ENCODE peak calls at places on chromosomes 1 and 21, in eight cellular contexts. One of them, this sample, is unnamed.

GRCh38 chr1:156465747-156466365 is 34.7 kb downstream of the MEF2D start:
- DNase-seq in foreskin fibroblast: peak
- DNase-seq in mucosa of descending colon: peak
- DNase-seq in brain microvascular endothelial cell: peak
- DNase-seq in hepatocyte: no peak
- DNase-seq in CD8-positive, alpha-beta memory T cell: no peak
- DNase-seq in SJSA1: no peak
- DNase-seq in lower leg skin: no peak
- DNase-seq in this sample: no peak

GRCh38 chr1:203675596-203676347 is 49.1 kb downstream of the ATP2B4 start:
- DNase-seq in foreskin fibroblast: no peak
- DNase-seq in mucosa of descending colon: peak
- DNase-seq in brain microvascular endothelial cell: no peak
- DNase-seq in hepatocyte: no peak
- DNase-seq in CD8-positive, alpha-beta memory T cell: no peak
- DNase-seq in SJSA1: no peak
- DNase-seq in lower leg skin: no peak
- DNase-seq in this sample: no peak

GRCh38 chr21:46110499-46111192 is 12.7 kb downstream of the COL6A2 start:
- DNase-seq in foreskin fibroblast: peak
- DNase-seq in mucosa of descending colon: peak
- DNase-seq in brain microvascular endothelial cell: no peak
- DNase-seq in hepatocyte: peak
- DNase-seq in CD8-positive, alpha-beta memory T cell: no peak
- DNase-seq in SJSA1: no peak
- DNase-seq in lower leg skin: peak
- DNase-seq in this sample: no peak

GRCh38 chr21:36320421-36321324 is 676 bp downstream of the MORC3 start:
- DNase-seq in foreskin fibroblast: peak
- DNase-seq in mucosa of descending colon: no peak
- DNase-seq in brain microvascular endothelial cell: peak
- DNase-seq in hepatocyte: peak
- DNase-seq in CD8-positive, alpha-beta memory T cell: no peak
- DNase-seq in SJSA1: peak
- DNase-seq in lower leg skin: peak
- DNase-seq in this sample: peak

GRCh38 chr1:27632387-27633297 is 2.3 kb downstream of the FGR start:
- DNase-seq in foreskin fibroblast: no peak
- DNase-seq in mucosa of descending colon: no peak
- DNase-seq in brain microvascular endothelial cell: no peak
- DNase-seq in hepatocyte: no peak
- DNase-seq in CD8-positive, alpha-beta memory T cell: no peak
- DNase-seq in SJSA1: no peak
- DNase-seq in lower leg skin: no peak
- DNase-seq in this sample: no peak

GRCh38 chr1:151401125-151401788 is 1.9 kb downstream of the PSMB4 start:
- DNase-seq in foreskin fibroblast: no peak
- DNase-seq in mucosa of descending colon: no peak
- DNase-seq in brain microvascular endothelial cell: no peak
- DNase-seq in hepatocyte: no peak
- DNase-seq in CD8-positive, alpha-beta memory T cell: no peak
- DNase-seq in SJSA1: peak
- DNase-seq in lower leg skin: no peak
- DNase-seq in this sample: no peak

GRCh38 chr1:168550971-168551370 is 7.2 kb upstream of the XCL2 start:
- DNase-seq in foreskin fibroblast: peak
- DNase-seq in mucosa of descending colon: no peak
- DNase-seq in brain microvascular endothelial cell: no peak
- DNase-seq in hepatocyte: peak
- DNase-seq in CD8-positive, alpha-beta memory T cell: no peak
- DNase-seq in SJSA1: no peak
- DNase-seq in lower leg skin: no peak
- DNase-seq in this sample: no peak

GRCh38 chr1:21242846-21243245 is 47.4 kb downstream of the ECE1 start:
- DNase-seq in foreskin fibroblast: no peak
- DNase-seq in mucosa of descending colon: no peak
- DNase-seq in brain microvascular endothelial cell: no peak
- DNase-seq in hepatocyte: no peak
- DNase-seq in CD8-positive, alpha-beta memory T cell: no peak
- DNase-seq in SJSA1: no peak
- DNase-seq in lower leg skin: no peak
- DNase-seq in this sample: no peak

GRCh38 chr1:32094721-32095521 is 12.9 kb upstream of the KPNA6 start:
- DNase-seq in foreskin fibroblast: no peak
- DNase-seq in mucosa of descending colon: peak
- DNase-seq in brain microvascular endothelial cell: no peak
- DNase-seq in hepatocyte: peak
- DNase-seq in CD8-positive, alpha-beta memory T cell: no peak
- DNase-seq in SJSA1: no peak
- DNase-seq in lower leg skin: no peak
- DNase-seq in this sample: no peak

GRCh38 chr1:234675561-234675960 is 65.6 kb upstream of the IRF2BP2 start:
- DNase-seq in foreskin fibroblast: no peak
- DNase-seq in mucosa of descending colon: no peak
- DNase-seq in brain microvascular endothelial cell: no peak
- DNase-seq in hepatocyte: no peak
- DNase-seq in CD8-positive, alpha-beta memory T cell: no peak
- DNase-seq in SJSA1: no peak
- DNase-seq in lower leg skin: no peak
- DNase-seq in this sample: no peak

GRCh38 chr1:155127672-155128468 is at the start of gene EFNA1:
- DNase-seq in foreskin fibroblast: peak
- DNase-seq in mucosa of descending colon: peak
- DNase-seq in brain microvascular endothelial cell: no peak
- DNase-seq in hepatocyte: peak
- DNase-seq in CD8-positive, alpha-beta memory T cell: peak
- DNase-seq in SJSA1: peak
- DNase-seq in lower leg skin: peak
- DNase-seq in this sample: no peak

GRCh38 chr21:43354016-43354420 is 72.9 kb downstream of the SIK1 start:
- DNase-seq in foreskin fibroblast: no peak
- DNase-seq in mucosa of descending colon: no peak
- DNase-seq in brain microvascular endothelial cell: no peak
- DNase-seq in hepatocyte: no peak
- DNase-seq in CD8-positive, alpha-beta memory T cell: no peak
- DNase-seq in SJSA1: no peak
- DNase-seq in lower leg skin: no peak
- DNase-seq in this sample: no peak

GRCh38 chr21:15211491-15212133 is 146.8 kb upstream of the NRIP1 start:
- DNase-seq in foreskin fibroblast: no peak
- DNase-seq in mucosa of descending colon: no peak
- DNase-seq in brain microvascular endothelial cell: no peak
- DNase-seq in hepatocyte: no peak
- DNase-seq in CD8-positive, alpha-beta memory T cell: no peak
- DNase-seq in SJSA1: no peak
- DNase-seq in lower leg skin: no peak
- DNase-seq in this sample: no peak

GRCh38 chr21:38769253-38769780 is 36.4 kb upstream of the ETS2 start:
- DNase-seq in foreskin fibroblast: no peak
- DNase-seq in mucosa of descending colon: no peak
- DNase-seq in brain microvascular endothelial cell: peak
- DNase-seq in hepatocyte: peak
- DNase-seq in CD8-positive, alpha-beta memory T cell: no peak
- DNase-seq in SJSA1: peak
- DNase-seq in lower leg skin: no peak
- DNase-seq in this sample: peak

GRCh38 chr21:39630191-39630591 is 17.5 kb downstream of the B3GALT5 start:
- DNase-seq in foreskin fibroblast: peak
- DNase-seq in mucosa of descending colon: no peak
- DNase-seq in brain microvascular endothelial cell: peak
- DNase-seq in hepatocyte: no peak
- DNase-seq in CD8-positive, alpha-beta memory T cell: no peak
- DNase-seq in SJSA1: peak
- DNase-seq in lower leg skin: no peak
- DNase-seq in this sample: no peak

GRCh38 chr1:58773406-58773840 is 10.4 kb downstream of the JUN start:
- DNase-seq in foreskin fibroblast: peak
- DNase-seq in mucosa of descending colon: peak
- DNase-seq in brain microvascular endothelial cell: peak
- DNase-seq in hepatocyte: peak
- DNase-seq in CD8-positive, alpha-beta memory T cell: no peak
- DNase-seq in SJSA1: no peak
- DNase-seq in lower leg skin: peak
- DNase-seq in this sample: peak

GRCh38 chr1:227654431-227654830 is 80.7 kb downstream of the JMJD4 start:
- DNase-seq in foreskin fibroblast: no peak
- DNase-seq in mucosa of descending colon: no peak
- DNase-seq in brain microvascular endothelial cell: no peak
- DNase-seq in hepatocyte: no peak
- DNase-seq in CD8-positive, alpha-beta memory T cell: no peak
- DNase-seq in SJSA1: no peak
- DNase-seq in lower leg skin: no peak
- DNase-seq in this sample: no peak

GRCh38 chr1:61953076-61953789 is 211.0 kb downstream of the PATJ start:
- DNase-seq in foreskin fibroblast: no peak
- DNase-seq in mucosa of descending colon: no peak
- DNase-seq in brain microvascular endothelial cell: no peak
- DNase-seq in hepatocyte: no peak
- DNase-seq in CD8-positive, alpha-beta memory T cell: no peak
- DNase-seq in SJSA1: no peak
- DNase-seq in lower leg skin: no peak
- DNase-seq in this sample: no peak

GRCh38 chr1:17957588-17958267 is 149.9 kb upstream of the IGSF21 start:
- DNase-seq in foreskin fibroblast: peak
- DNase-seq in mucosa of descending colon: no peak
- DNase-seq in brain microvascular endothelial cell: no peak
- DNase-seq in hepatocyte: no peak
- DNase-seq in CD8-positive, alpha-beta memory T cell: no peak
- DNase-seq in SJSA1: no peak
- DNase-seq in lower leg skin: no peak
- DNase-seq in this sample: no peak

GRCh38 chr1:198166900-198167299 is 10.1 kb downstream of the NEK7 start:
- DNase-seq in foreskin fibroblast: no peak
- DNase-seq in mucosa of descending colon: no peak
- DNase-seq in brain microvascular endothelial cell: no peak
- DNase-seq in hepatocyte: no peak
- DNase-seq in CD8-positive, alpha-beta memory T cell: no peak
- DNase-seq in SJSA1: no peak
- DNase-seq in lower leg skin: no peak
- DNase-seq in this sample: no peak

GRCh38 chr1:42144336-42145189 is 8.6 kb upstream of the GUCA2B start:
- DNase-seq in foreskin fibroblast: no peak
- DNase-seq in mucosa of descending colon: no peak
- DNase-seq in brain microvascular endothelial cell: no peak
- DNase-seq in hepatocyte: no peak
- DNase-seq in CD8-positive, alpha-beta memory T cell: no peak
- DNase-seq in SJSA1: no peak
- DNase-seq in lower leg skin: no peak
- DNase-seq in this sample: no peak

GRCh38 chr21:41755934-41756773 is 10.7 kb downstream of the RIPK4 start:
- DNase-seq in foreskin fibroblast: no peak
- DNase-seq in mucosa of descending colon: no peak
- DNase-seq in brain microvascular endothelial cell: no peak
- DNase-seq in hepatocyte: no peak
- DNase-seq in CD8-positive, alpha-beta memory T cell: no peak
- DNase-seq in SJSA1: no peak
- DNase-seq in lower leg skin: no peak
- DNase-seq in this sample: no peak

GRCh38 chr1:62484824-62485468 is 48.1 kb downstream of the USP1 start:
- DNase-seq in foreskin fibroblast: no peak
- DNase-seq in mucosa of descending colon: no peak
- DNase-seq in brain microvascular endothelial cell: no peak
- DNase-seq in hepatocyte: no peak
- DNase-seq in CD8-positive, alpha-beta memory T cell: no peak
- DNase-seq in SJSA1: no peak
- DNase-seq in lower leg skin: no peak
- DNase-seq in this sample: no peak

DNA sequence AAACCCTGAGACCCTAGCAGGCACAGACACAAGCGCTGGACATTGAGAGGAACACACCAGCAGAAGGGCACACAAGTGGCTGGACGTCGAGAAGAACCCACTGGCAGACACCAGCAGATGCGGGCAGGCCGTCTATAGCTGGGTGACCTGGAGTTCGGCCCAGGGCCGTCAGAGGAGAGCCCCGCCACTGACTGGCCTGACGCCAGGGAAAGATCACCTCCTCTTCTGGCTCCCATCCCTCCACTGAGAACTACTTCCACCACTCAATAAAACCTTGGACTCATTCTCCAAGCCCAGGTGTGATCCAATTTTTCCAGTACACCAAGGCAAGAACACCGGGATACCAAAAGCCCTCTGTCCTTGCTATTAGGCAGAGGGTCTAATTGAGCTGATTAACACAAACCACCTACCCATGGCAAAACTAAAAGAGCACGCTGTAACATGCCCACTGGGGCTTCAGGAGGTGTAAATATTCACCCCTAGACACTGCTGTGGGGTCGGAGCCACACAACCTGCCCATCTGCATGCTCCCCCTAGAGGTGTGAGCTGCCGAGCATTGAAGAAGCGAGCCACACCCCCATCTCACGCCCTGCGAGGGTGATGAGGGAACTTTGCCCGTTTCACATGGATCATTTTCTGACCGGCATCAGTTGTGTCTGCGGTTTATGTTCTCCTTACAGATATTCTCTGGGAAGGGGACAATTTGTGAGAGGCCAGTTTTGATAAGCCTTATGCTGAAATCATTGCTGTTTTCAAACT is 104.8 kb downstream of the HLX start:
- DNase-seq in foreskin fibroblast: no peak
- DNase-seq in mucosa of descending colon: no peak
- DNase-seq in brain microvascular endothelial cell: no peak
- DNase-seq in hepatocyte: no peak
- DNase-seq in CD8-positive, alpha-beta memory T cell: no peak
- DNase-seq in SJSA1: no peak
- DNase-seq in lower leg skin: no peak
- DNase-seq in this sample: no peak
- H3K4me3 ChIP-seq in foreskin fibroblast: no peak
- H3K4me3 ChIP-seq in mucosa of descending colon: no peak
- H3K4me3 ChIP-seq in brain microvascular endothelial cell: no peak
- H3K4me3 ChIP-seq in hepatocyte: no peak
- H3K4me3 ChIP-seq in CD8-positive, alpha-beta memory T cell: no peak
- H3K4me3 ChIP-seq in SJSA1: no peak
- H3K4me3 ChIP-seq in lower leg skin: no peak
- H3K4me3 ChIP-seq in this sample: no peak

GRCh38 chr1:35883681-35884155 is 709 bp downstream of the AGO1 start:
- DNase-seq in foreskin fibroblast: peak
- DNase-seq in mucosa of descending colon: peak
- DNase-seq in brain microvascular endothelial cell: no peak
- DNase-seq in hepatocyte: peak
- DNase-seq in CD8-positive, alpha-beta memory T cell: peak
- DNase-seq in SJSA1: no peak
- DNase-seq in lower leg skin: peak
- DNase-seq in this sample: no peak
- H3K4me3 ChIP-seq in foreskin fibroblast: peak
- H3K4me3 ChIP-seq in mucosa of descending colon: peak
- H3K4me3 ChIP-seq in brain microvascular endothelial cell: peak
- H3K4me3 ChIP-seq in hepatocyte: peak
- H3K4me3 ChIP-seq in CD8-positive, alpha-beta memory T cell: peak
- H3K4me3 ChIP-seq in SJSA1: peak
- H3K4me3 ChIP-seq in lower leg skin: peak
- H3K4me3 ChIP-seq in this sample: peak

GRCh38 chr1:110228853-110229252 is 18.7 kb downstream of the KCNC4 start:
- DNase-seq in foreskin fibroblast: no peak
- DNase-seq in mucosa of descending colon: no peak
- DNase-seq in brain microvascular endothelial cell: no peak
- DNase-seq in hepatocyte: no peak
- DNase-seq in CD8-positive, alpha-beta memory T cell: no peak
- DNase-seq in SJSA1: no peak
- DNase-seq in lower leg skin: no peak
- DNase-seq in this sample: no peak
- H3K4me3 ChIP-seq in foreskin fibroblast: no peak
- H3K4me3 ChIP-seq in mucosa of descending colon: no peak
- H3K4me3 ChIP-seq in brain microvascular endothelial cell: no peak
- H3K4me3 ChIP-seq in hepatocyte: no peak
- H3K4me3 ChIP-seq in CD8-positive, alpha-beta memory T cell: no peak
- H3K4me3 ChIP-seq in SJSA1: no peak
- H3K4me3 ChIP-seq in lower leg skin: no peak
- H3K4me3 ChIP-seq in this sample: no peak

GRCh38 chr1:160666079-160666442 is 19.2 kb upstream of the SLAMF1 start:
- DNase-seq in foreskin fibroblast: no peak
- DNase-seq in mucosa of descending colon: no peak
- DNase-seq in brain microvascular endothelial cell: no peak
- DNase-seq in hepatocyte: no peak
- DNase-seq in CD8-positive, alpha-beta memory T cell: no peak
- DNase-seq in SJSA1: no peak
- DNase-seq in lower leg skin: no peak
- DNase-seq in this sample: no peak
- H3K4me3 ChIP-seq in foreskin fibroblast: no peak
- H3K4me3 ChIP-seq in mucosa of descending colon: no peak
- H3K4me3 ChIP-seq in brain microvascular endothelial cell: no peak
- H3K4me3 ChIP-seq in hepatocyte: no peak
- H3K4me3 ChIP-seq in CD8-positive, alpha-beta memory T cell: peak
- H3K4me3 ChIP-seq in SJSA1: no peak
- H3K4me3 ChIP-seq in lower leg skin: no peak
- H3K4me3 ChIP-seq in this sample: no peak